ENCODE peak calls at places on chromosomes 6 and 20, in six cellular contexts. D is fibroblast of pulmonary artery, F is fibroblast of the aortic adventitia, K is fibroblast of lung, B is nephron progenitor cell, X is lung. R is an unnamed sample.
A peak's percentile ranks its signal among the peaks of the same experiment; 100 is the strongest.

GRCh38 chr6:150667977-150668716 is 68.5 kb downstream of the PLEKHG1 start:
- DNase-seq in D (peak; percentile 93), F (peak; percentile 90), K (peak; percentile 91), B (peak; percentile 70), X (peak; percentile 92), R (peak; percentile 38)

GRCh38 chr6:10141756-10142443 is 273.0 kb downstream of the TFAP2A start:
- DNase-seq in D (no peak), F (no peak), K (no peak), B (no peak), X (no peak), R (no peak)

GRCh38 chr20:32418376-32418775 is 60.2 kb downstream of the ASXL1 start:
- DNase-seq in D (peak; percentile 11), F (no peak), K (no peak), B (no peak), X (no peak), R (no peak)

GRCh38 chr6:41728073-41728936 is 7.1 kb downstream of the TFEB start:
- DNase-seq in D (no peak), F (no peak), K (no peak), B (no peak), X (no peak), R (no peak)

GRCh38 chr6:152746172-152746553 is 4.4 kb upstream of the VIP start:
- DNase-seq in D (peak; percentile 63), F (peak; percentile 65), K (peak; percentile 58), B (no peak), X (no peak), R (no peak)

GRCh38 chr20:37364927-37365272 is 19.0 kb downstream of the SRC start:
- DNase-seq in D (no peak), F (no peak), K (no peak), B (no peak), X (no peak), R (no peak)

GRCh38 chr6:99473730-99474129 is 41.5 kb downstream of the USP45 start:
- DNase-seq in D (no peak), F (no peak), K (no peak), B (no peak), X (no peak), R (no peak)

GRCh38 chr6:1613631-1614447 is 4.1 kb downstream of the FOXC1 start:
- DNase-seq in D (peak; percentile 47), F (peak; percentile 68), K (no peak), B (peak; percentile 83), X (no peak), R (no peak)

GRCh38 chr20:33653218-33653899 is 8.8 kb upstream of the C20orf144 start:
- DNase-seq in D (peak; percentile 75), F (peak; percentile 75), K (peak; percentile 46), B (peak; percentile 77), X (no peak), R (no peak)

GRCh38 chr6:28981391-28981832 is 23.7 kb downstream of the ZNF311 start:
- DNase-seq in D (peak; percentile 80), F (peak; percentile 86), K (peak; percentile 36), B (peak; percentile 80), X (peak; percentile 80), R (no peak)
- TF ChIP-seq CTCF in D (no peak), F (no peak), K (no peak), B (no peak), X (no peak), R (no peak)

DNA sequence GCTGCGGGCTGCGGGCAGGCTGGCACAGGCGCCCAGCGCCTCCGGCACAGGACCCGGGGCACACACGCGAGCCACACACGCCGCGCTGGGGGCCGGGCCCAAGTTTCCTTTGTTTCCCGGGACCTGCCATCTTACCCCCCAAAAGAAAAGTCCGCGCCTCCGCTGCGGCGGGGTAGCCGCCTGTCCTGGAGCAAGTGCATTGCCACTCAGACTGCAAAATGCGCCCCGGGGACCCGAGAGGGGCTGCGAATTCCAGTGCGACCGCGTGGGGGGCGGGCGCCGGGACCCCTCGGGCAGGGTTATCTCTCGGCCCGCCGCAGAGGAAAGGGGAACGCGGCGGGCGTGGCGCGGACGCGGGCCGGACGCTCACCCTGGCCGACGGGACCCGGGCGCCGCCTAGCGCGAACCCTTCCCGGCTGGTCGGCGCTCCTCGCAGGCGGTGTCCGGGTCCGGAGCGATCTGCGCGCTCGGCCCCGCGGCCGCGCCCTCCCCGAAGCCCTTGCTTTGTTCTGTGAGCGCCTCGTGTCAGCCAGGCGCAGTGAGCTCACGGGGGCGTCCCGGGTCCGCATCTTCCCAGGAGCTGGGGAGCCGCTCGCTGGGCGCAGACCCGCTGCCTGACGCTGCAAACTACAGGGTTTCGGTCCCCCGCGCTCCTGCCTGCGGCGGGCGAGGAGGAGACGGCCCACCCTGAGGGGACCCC is 620 bp upstream of the CD24 start:
- DNase-seq in D (no peak), F (no peak), K (peak; percentile 47), B (peak; percentile 74), X (peak; percentile 33), R (no peak)
- TF ChIP-seq CTCF in D (no peak), F (no peak), K (no peak), B (no peak), X (no peak), R (no peak)

DNA sequence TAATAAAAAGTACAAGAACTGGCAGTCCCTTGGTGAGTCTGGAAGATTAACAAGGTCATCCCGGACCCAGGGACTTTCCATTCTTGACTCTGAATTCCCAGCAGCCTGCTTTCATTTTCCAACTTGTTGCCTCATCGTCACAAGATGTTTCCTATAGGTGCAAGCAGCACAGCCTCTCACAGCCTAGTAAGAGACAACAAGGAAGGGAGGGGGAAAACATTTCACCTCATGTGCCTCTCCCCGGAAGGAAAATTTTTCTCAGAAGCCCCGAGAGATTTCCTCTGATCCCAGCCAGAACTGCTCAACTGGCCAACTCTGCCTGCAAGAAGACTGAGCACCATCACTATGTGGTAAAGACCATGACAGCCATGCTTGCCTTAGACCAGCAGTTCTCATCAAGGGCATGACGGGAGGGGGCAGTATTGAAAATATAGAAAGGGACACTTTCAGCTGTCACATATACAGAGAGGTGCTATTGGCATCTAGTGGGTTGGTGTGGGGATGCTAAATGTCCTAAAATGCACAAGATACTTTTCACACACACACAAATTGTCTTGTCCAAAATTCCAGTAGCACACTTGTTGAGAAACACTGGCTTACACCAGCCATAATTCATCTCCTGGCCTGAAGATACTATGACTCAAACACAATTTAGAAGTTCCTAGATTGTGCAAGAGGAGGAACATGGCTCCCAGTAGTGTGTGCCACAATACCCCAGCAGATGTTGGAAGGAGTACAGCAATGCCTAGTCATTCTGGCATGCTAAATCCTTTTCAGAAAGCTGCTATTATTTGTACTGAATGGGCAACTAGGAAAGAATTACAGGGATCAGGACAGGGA is 10.8 kb upstream of the WTAP start:
- DNase-seq in D (peak; percentile 98), F (peak; percentile 99), K (peak; percentile 94), B (no peak), X (no peak), R (peak; percentile 92)
- TF ChIP-seq CTCF in D (no peak), F (peak; percentile 15), K (no peak), B (no peak), X (no peak), R (no peak)

GRCh38 chr6:165559632-165560031 is 103.4 kb downstream of the PDE10A start:
- DNase-seq in D (no peak), F (no peak), K (no peak), B (no peak), X (no peak), R (no peak)

GRCh38 chr6:165566088-165566828 is 96.8 kb downstream of the PDE10A start:
- DNase-seq in D (no peak), F (no peak), K (no peak), B (no peak), X (no peak), R (no peak)

GRCh38 chr6:165568326-165568725 is 94.7 kb downstream of the PDE10A start:
- DNase-seq in D (no peak), F (no peak), K (no peak), B (no peak), X (no peak), R (no peak)

GRCh38 chr6:165557674-165558073 is 105.4 kb downstream of the PDE10A start:
- DNase-seq in D (no peak), F (no peak), K (no peak), B (no peak), X (no peak), R (no peak)

DNA sequence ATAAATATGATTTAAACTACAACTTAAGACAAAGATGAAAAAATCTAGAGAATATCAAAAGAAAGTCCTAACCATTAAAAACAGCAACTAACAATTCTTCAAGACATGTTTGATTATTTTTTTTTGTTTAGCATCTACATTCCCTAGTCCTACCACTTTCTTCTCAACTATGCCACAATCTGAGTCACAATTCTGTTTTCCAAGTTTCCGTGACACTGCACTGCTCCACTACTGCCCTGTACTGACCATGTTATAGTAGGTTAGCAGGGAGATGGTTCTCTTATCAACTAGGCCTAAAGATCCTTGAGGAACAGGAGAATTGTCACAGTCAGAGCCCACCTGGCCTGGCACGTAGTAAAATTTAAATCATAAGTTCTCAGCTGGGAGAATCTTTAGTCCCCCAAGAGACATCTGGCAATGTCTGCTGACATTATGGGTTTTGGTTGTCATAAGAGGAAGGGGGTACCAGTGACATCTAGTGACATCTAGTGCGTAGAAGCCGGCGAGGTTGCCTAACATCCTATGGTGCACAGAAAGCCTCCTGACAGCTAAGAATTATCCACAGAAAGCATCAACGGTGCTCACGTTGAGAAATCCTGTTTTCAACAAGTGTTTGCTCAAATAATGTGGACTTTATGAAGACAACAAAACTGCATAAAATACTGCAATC is 100.5 kb downstream of the PDE10A start:
- DNase-seq in D (no peak), F (peak; percentile 31), K (no peak), B (no peak), X (no peak), R (no peak)
- TF ChIP-seq CTCF in D (no peak), F (no peak), K (no peak), B (no peak), X (no peak), R (no peak)

DNA sequence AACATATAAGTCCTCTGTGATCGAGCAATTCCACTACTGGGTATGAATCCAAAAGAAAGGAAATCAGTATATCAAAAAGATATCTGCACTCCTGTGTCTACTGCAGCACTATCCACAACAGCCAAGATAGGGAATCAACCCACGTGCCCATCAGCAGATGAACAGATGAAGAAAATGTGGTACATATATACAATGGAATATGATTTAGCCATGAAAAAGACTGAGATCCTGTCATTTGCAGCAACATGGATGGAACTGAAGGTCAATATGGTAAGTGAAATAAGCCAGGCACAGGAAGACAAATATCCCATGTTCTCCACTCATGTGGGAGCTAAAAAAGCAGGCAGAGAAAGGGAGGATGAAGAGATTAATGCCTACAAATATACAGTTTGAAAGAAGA is 95.7 kb upstream of the POPDC3 start:
- DNase-seq in D (no peak), F (no peak), K (no peak), B (no peak), X (no peak), R (no peak)
- TF ChIP-seq CTCF in D (no peak), F (no peak), K (no peak), B (no peak), X (no peak), R (no peak)

GRCh38 chr6:71619836-71620235 is 266.5 kb upstream of the RIMS1 start:
- DNase-seq in D (no peak), F (peak; percentile 17), K (no peak), B (no peak), X (no peak), R (peak; percentile 8)

GRCh38 chr6:71621918-71622519 is 264.3 kb upstream of the RIMS1 start:
- DNase-seq in D (peak; percentile 25), F (peak; percentile 19), K (no peak), B (no peak), X (no peak), R (no peak)
- TF ChIP-seq CTCF in D (peak; percentile 59), F (peak; percentile 44), K (peak; percentile 39), B (peak; percentile 56), X (no peak), R (peak; percentile 26)

GRCh38 chr6:81241717-81242116 is 510.8 kb downstream of the TENT5A start:
- DNase-seq in D (peak; percentile 78), F (peak; percentile 78), K (peak; percentile 51), B (no peak), X (no peak), R (no peak)
- TF ChIP-seq CTCF in D (peak; percentile 72), F (peak; percentile 56), K (peak; percentile 38), B (peak; percentile 42), X (no peak), R (peak; percentile 45)